ENCODE peak calls at places on chromosomes 5 and 9, in seven cellular contexts. O, G, N, Q, X, W and B are unnamed samples.

GRCh38 chr9:114448706-114449105 is 56.6 kb downstream of the WHRN start:
- DNase-seq in O (no peak), G (no peak), N (peak; percentile 22), Q (peak; percentile 68), X (no peak), W (no peak), B (no peak)

GRCh38 chr5:84381501-84382362 is 2.9 kb downstream of the EDIL3 start:
- DNase-seq in O (no peak), G (no peak), N (no peak), Q (peak; percentile 12), X (no peak), W (peak; percentile 35), B (no peak)

GRCh38 chr5:157431544-157432200 is 28.3 kb upstream of the NIPAL4 start:
- DNase-seq in O (peak; percentile 35), G (no peak), N (peak; percentile 65), Q (peak; percentile 50), X (no peak), W (peak; percentile 36), B (peak; percentile 53)

GRCh38 chr9:20353931-20354652 is 268.2 kb downstream of the MLLT3 start:
- DNase-seq in O (no peak), G (no peak), N (peak; percentile 82), Q (peak; percentile 12), X (no peak), W (no peak), B (no peak)

GRCh38 chr5:158470764-158471163 is 611.8 kb upstream of the CLINT1 start:
- DNase-seq in O (no peak), G (no peak), N (no peak), Q (no peak), X (no peak), W (no peak), B (no peak)

GRCh38 chr9:27154923-27155322 is 45.9 kb downstream of the TEK start:
- DNase-seq in O (no peak), G (no peak), N (peak; percentile 87), Q (peak; percentile 85), X (no peak), W (no peak), B (no peak)

GRCh38 chr5:67164856-67165523 is 31.6 kb downstream of the CD180 start:
- DNase-seq in O (no peak), G (no peak), N (no peak), Q (no peak), X (no peak), W (no peak), B (no peak)

GRCh38 chr5:175889910-175890684 is 18.7 kb downstream of the CPLX2 start:
- DNase-seq in O (peak; percentile 68), G (no peak), N (no peak), Q (no peak), X (no peak), W (no peak), B (no peak)

GRCh38 chr9:89425024-89425805 is 72.7 kb downstream of the SEMA4D start:
- DNase-seq in O (no peak), G (no peak), N (no peak), Q (no peak), X (no peak), W (no peak), B (no peak)

GRCh38 chr9:137271696-137272076 is 5.8 kb upstream of the TOR4A start:
- DNase-seq in O (no peak), G (no peak), N (no peak), Q (no peak), X (no peak), W (no peak), B (no peak)

GRCh38 chr5:179901915-179902762 is 5.6 kb downstream of the TBC1D9B start:
- DNase-seq in O (no peak), G (no peak), N (no peak), Q (no peak), X (no peak), W (no peak), B (no peak)

GRCh38 chr5:98631311-98632054 is 142.0 kb upstream of the RGMB start:
- DNase-seq in O (no peak), G (no peak), N (peak; percentile 77), Q (peak; percentile 34), X (no peak), W (no peak), B (no peak)

GRCh38 chr5:143142596-143143435 is 260.7 kb downstream of the NR3C1 start:
- DNase-seq in O (no peak), G (peak; percentile 80), N (no peak), Q (peak; percentile 93), X (no peak), W (no peak), B (no peak)

GRCh38 chr9:109846781-109847180 is 66.8 kb downstream of the PALM2AKAP2 start:
- DNase-seq in O (no peak), G (no peak), N (no peak), Q (no peak), X (no peak), W (no peak), B (no peak)

GRCh38 chr5:73365301-73365853 is 83.2 kb downstream of the FOXD1 start:
- DNase-seq in O (peak; percentile 25), G (no peak), N (peak; percentile 90), Q (peak; percentile 91), X (no peak), W (no peak), B (no peak)

GRCh38 chr5:33074548-33074947 is 363.4 kb downstream of the NPR3 start:
- DNase-seq in O (no peak), G (no peak), N (peak; percentile 46), Q (no peak), X (no peak), W (no peak), B (no peak)

GRCh38 chr5:102911973-102912372 is 156.9 kb downstream of the PAM start:
- DNase-seq in O (no peak), G (no peak), N (peak; percentile 79), Q (peak; percentile 34), X (no peak), W (no peak), B (no peak)

GRCh38 chr9:36317766-36318165 is 59.5 kb upstream of the GNE start:
- DNase-seq in O (peak; percentile 64), G (no peak), N (no peak), Q (peak; percentile 99), X (no peak), W (peak; percentile 97), B (no peak)

GRCh38 chr9:121556580-121556979 is 56.9 kb upstream of the GGTA1 start:
- DNase-seq in O (no peak), G (peak; percentile 41), N (peak; percentile 72), Q (peak; percentile 94), X (no peak), W (peak; percentile 29), B (no peak)

GRCh38 chr9:122900791-122901190 is 4.4 kb downstream of the RC3H2 start:
- DNase-seq in O (no peak), G (no peak), N (peak; percentile 54), Q (no peak), X (no peak), W (no peak), B (no peak)

GRCh38 chr5:83562817-83563557 is 91.4 kb downstream of the VCAN start:
- DNase-seq in O (no peak), G (peak; percentile 26), N (no peak), Q (no peak), X (no peak), W (no peak), B (no peak)